ENCODE peak calls at places on chromosome 22, in four cellular contexts. Q is SK-N-SH, H is WTC11, Y is HepG2. S is an unnamed sample.

GRCh38 chr22:30284172-30284571 is 5.1 kb downstream of the CASTOR1 start:
- DNase-seq in H (no peak), Q (no peak), Y (no peak), S (peak)

GRCh38 chr22:37403267-37403960 is 23.9 kb downstream of the ELFN2 start:
- DNase-seq in Q (peak), H (peak), Y (no peak), S (no peak)

GRCh38 chr22:25626146-25626992 is 61.9 kb downstream of the GRK3 start:
- DNase-seq in Y (no peak), H (no peak), Q (no peak), S (no peak)

GRCh38 chr22:20497426-20497825 is 1.8 kb upstream of the KLHL22 start:
- DNase-seq in Y (no peak), Q (no peak), H (no peak), S (no peak)

GRCh38 chr22:42399315-42400271 is 32.6 kb downstream of the NFAM1 start:
- DNase-seq in H (peak), Y (no peak), Q (peak), S (peak)

GRCh38 chr22:30158277-30158676 is 78.0 kb downstream of the HORMAD2 start:
- DNase-seq in Y (no peak), H (no peak), Q (no peak), S (no peak)

GRCh38 chr22:24697671-24698082 is 76.8 kb downstream of the PIWIL3 start:
- DNase-seq in H (no peak), Y (no peak), Q (no peak), S (no peak)

GRCh38 chr22:26648011-26648497 is 9.3 kb upstream of the MIAT start:
- DNase-seq in Q (peak), Y (no peak), H (peak), S (no peak)

DNA sequence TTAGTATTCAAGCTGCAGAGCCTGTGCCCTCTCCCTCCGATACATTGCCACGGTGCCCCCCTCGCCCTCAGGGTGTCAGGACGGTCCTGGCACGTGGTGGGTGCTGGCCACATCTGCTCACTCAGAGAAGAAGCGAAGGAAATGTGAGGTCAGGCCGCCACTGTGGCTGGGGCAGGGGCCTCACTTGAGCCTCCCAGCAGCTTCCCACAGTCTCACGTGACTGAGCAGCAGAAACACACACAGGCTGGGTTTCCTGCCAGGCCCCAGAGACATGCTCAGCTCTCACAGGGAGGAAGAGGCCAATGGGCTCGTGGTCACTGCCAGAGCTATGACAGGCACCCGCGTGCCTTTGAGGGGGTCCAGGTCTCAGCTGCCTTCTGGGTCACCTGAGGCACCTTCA is 37.9 kb upstream of the PRR5 start:
- DNase-seq in Q (peak), Y (no peak), H (no peak), S (no peak)
- TF ChIP-seq FOXJ3 in Q (no peak), Y (no peak), H (no peak), S (no peak)

GRCh38 chr22:48744283-48744641 is 1083.4 kb downstream of the BRD1 start:
- DNase-seq in H (no peak), Y (no peak), Q (no peak), S (no peak)
- TF ChIP-seq USF2 in H (no peak), Y (no peak), Q (no peak), S (no peak)

GRCh38 chr22:36348760-36349159 is 39.0 kb downstream of the MYH9 start:
- DNase-seq in H (no peak), Y (no peak), Q (no peak), S (no peak)

GRCh38 chr22:36344106-36344827 is 43.5 kb downstream of the MYH9 start:
- DNase-seq in H (no peak), Q (no peak), Y (no peak), S (no peak)

GRCh38 chr22:36349726-36350125 is 38.0 kb downstream of the MYH9 start:
- DNase-seq in Q (no peak), H (no peak), Y (no peak), S (no peak)

GRCh38 chr22:36343720-36344105 is 44.1 kb downstream of the MYH9 start:
- DNase-seq in Y (peak), Q (no peak), H (no peak), S (no peak)

GRCh38 chr22:36347094-36347493 is 40.7 kb downstream of the MYH9 start:
- DNase-seq in Y (no peak), Q (no peak), H (no peak), S (no peak)
- TF ChIP-seq FOXJ3 in Y (no peak), Q (no peak), H (no peak), S (no peak)

GRCh38 chr22:32905400-32905799 is 103.9 kb downstream of the TIMP3 start:
- DNase-seq in Q (peak), Y (no peak), H (no peak), S (no peak)
- TF ChIP-seq USF2 in Q (no peak), Y (no peak), H (no peak), S (no peak)

GRCh38 chr22:32267011-32267410 is 11.9 kb upstream of the SLC5A4 start:
- DNase-seq in Q (no peak), Y (no peak), H (no peak), S (no peak)
- TF ChIP-seq FOXJ3 in Q (no peak), Y (no peak), H (no peak), S (no peak)

GRCh38 chr22:39949964-39950737 is 10.0 kb upstream of the TMA7B start:
- DNase-seq in H (no peak), Y (no peak), Q (no peak), S (peak)
- TF ChIP-seq USF2 in H (no peak), Y (no peak), Q (no peak), S (no peak)

GRCh38 chr22:44363980-44364749 is 51.4 kb upstream of the SHISAL1 start:
- DNase-seq in Y (no peak), H (no peak), Q (peak), S (no peak)

GRCh38 chr22:44361391-44362126 is 48.8 kb upstream of the SHISAL1 start:
- DNase-seq in Q (no peak), H (no peak), Y (no peak), S (no peak)

GRCh38 chr22:44364750-44365118 is 52.0 kb upstream of the SHISAL1 start:
- DNase-seq in H (no peak), Y (no peak), Q (no peak), S (no peak)

GRCh38 chr22:44362249-44363040 is 49.7 kb upstream of the SHISAL1 start:
- DNase-seq in Q (no peak), Y (no peak), H (no peak), S (no peak)

DNA sequence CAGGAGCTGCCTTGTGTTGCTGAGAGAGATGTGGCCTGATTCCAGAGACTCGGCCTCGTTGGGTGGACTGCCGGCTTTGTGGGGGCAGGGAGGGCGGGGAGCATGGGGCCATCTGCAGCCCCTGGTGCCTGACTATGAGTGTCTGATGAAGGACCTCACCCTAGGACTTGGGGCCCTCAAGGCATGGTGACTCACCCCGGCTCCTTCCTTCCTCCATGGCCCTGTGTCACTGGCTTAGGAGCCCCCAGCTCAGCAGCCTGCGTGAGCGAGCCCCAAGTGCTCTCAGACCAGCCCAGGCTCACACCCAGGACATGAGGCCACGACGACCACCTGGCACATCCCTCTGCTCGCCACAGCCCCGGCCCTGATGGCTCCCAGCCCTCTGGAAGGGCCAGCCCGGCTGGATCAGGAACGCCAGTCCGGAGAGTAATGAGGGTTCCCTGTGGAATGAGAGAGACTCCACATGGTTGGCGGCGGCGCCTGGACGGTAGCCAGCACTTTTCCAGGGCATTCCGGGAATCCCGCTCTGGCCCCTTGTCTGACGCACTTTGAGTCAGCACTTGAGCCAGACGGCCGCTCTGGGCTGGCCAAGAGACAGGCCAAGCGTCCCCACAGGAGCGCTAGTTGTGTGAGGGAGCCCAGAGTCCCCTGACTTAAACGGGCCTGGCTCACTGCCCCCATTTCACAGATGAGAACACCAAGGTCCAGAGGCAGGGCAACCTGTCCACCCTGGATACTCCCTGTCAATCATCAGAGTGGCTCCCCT is 50.6 kb upstream of the SHISAL1 start:
- DNase-seq in H (no peak), Q (peak), Y (peak), S (no peak)
- TF ChIP-seq FOXJ3 in H (no peak), Q (no peak), Y (no peak), S (no peak)

GRCh38 chr22:40484906-40485660 is 114.7 kb downstream of the SGSM3 start:
- DNase-seq in Q (no peak), Y (no peak), H (no peak), S (no peak)

GRCh38 chr22:40491990-40492631 is 121.7 kb downstream of the SGSM3 start:
- DNase-seq in Q (no peak), Y (no peak), H (no peak), S (no peak)

GRCh38 chr22:40486962-40487602 is 116.7 kb downstream of the SGSM3 start:
- DNase-seq in H (no peak), Q (no peak), Y (no peak), S (no peak)

GRCh38 chr22:40485813-40486610 is 115.6 kb downstream of the SGSM3 start:
- DNase-seq in Y (no peak), H (no peak), Q (no peak), S (no peak)

GRCh38 chr22:40487663-40488249 is 117.4 kb downstream of the SGSM3 start:
- DNase-seq in Y (peak), H (no peak), Q (peak), S (peak)
- TF ChIP-seq USF2 in Y (no peak), H (no peak), Q (no peak), S (no peak)

GRCh38 chr22:50150161-50151129 is 20.1 kb upstream of the PANX2 start:
- DNase-seq in Y (no peak), H (no peak), Q (no peak), S (no peak)
- TF ChIP-seq FOXJ3 in Y (no peak), H (no peak), Q (no peak), S (no peak)

DNA sequence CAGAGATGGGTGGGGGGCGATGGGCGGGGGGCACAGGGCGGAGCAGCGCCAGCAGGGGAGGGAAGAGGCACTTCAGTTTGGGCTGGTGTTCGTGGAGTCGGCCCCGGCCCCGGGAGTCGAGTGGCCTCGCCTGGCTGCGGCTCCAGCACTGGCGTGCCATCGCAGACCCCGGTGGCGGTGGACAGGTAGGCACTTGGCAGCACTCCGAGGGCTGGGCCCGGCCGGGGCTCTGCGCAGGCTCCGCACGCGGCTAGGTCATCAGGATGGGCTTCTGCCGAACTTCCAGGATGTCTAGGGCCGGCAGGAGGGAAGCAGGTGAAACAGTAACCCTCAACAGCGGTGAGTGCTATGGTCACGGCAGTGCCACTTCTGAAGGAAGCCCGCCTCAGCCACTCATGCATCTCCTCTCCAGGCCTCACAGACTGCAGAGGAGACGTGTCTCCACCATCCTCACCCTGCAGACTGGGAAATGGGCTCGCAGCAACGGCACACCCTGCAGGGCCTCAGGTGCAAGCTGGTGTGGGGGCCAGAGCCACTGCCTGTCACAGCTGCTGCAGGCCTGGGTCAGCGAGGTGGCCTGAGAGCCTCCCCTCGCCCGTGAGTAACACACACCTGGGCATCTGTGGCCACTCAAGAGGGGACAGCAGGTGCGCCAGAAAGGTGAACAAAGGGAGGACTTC is 33.3 kb downstream of the NUP50 start:
- DNase-seq in Y (no peak), H (no peak), Q (no peak), S (no peak)
- TF ChIP-seq USF2 in Y (no peak), H (no peak), Q (no peak), S (no peak)